ENCODE peak calls at places on chromosome 22, in nine cellular contexts. Z is activated naive CD4-positive, alpha-beta T cell treated with anti-CD3 and anti-CD28 coated beads, Interleukin-2, amount 10 ng/mL, durations not matched to agents 7 days and 5 days; T is anterior cingulate cortex; G is stimulated activated CD8-positive, alpha-beta memory T cell treated with anti-CD3 and anti-CD28 coated beads, Interleukin-4, amount 100 ng/mL, for 4 hours; B is frontal cortex; W is effector CD4-positive, alpha-beta T cell; D is left colon; A is DMS153; C is T follicular helper cell. P is an unnamed sample.

GRCh38 chr22:43539572-43540533 is 128.0 kb downstream of the MPPED1 start:
- DNase-seq in Z (no peak), T (no peak), G (no peak), B (no peak), W (no peak), D (no peak), A (no peak), C (no peak), P (no peak)

GRCh38 chr22:36303874-36304273 is 50.9 kb downstream of the APOL1 start:
- DNase-seq in Z (no peak), T (no peak), G (no peak), B (no peak), W (no peak), D (peak), A (no peak), C (no peak), P (no peak)

GRCh38 chr22:49789289-49790141 is 38.2 kb downstream of the BRD1 start:
- DNase-seq in Z (peak), T (no peak), G (no peak), B (no peak), W (peak), D (peak), A (no peak), C (peak), P (peak)

GRCh38 chr22:47231759-47232158 is 469.3 kb downstream of the TBC1D22A start:
- DNase-seq in Z (no peak), T (no peak), G (no peak), B (no peak), W (no peak), D (no peak), A (no peak), C (no peak), P (no peak)

GRCh38 chr22:36036167-36036624 is 7.6 kb upstream of the RBFOX2 start:
- DNase-seq in Z (no peak), T (no peak), G (no peak), B (no peak), W (no peak), D (no peak), A (peak), C (no peak), P (no peak)

GRCh38 chr22:40414838-40415505 is 44.6 kb downstream of the SGSM3 start:
- DNase-seq in Z (no peak), T (no peak), G (no peak), B (no peak), W (no peak), D (peak), A (no peak), C (no peak), P (no peak)

GRCh38 chr22:37206841-37207821 is 5.1 kb downstream of the SSTR3 start:
- DNase-seq in Z (peak), T (no peak), G (no peak), B (no peak), W (no peak), D (no peak), A (no peak), C (no peak), P (no peak)

GRCh38 chr22:49960967-49961600 is 512 bp downstream of the PIM3 start:
- DNase-seq in Z (peak), T (no peak), G (no peak), B (peak), W (peak), D (peak), A (no peak), C (no peak), P (peak)

GRCh38 chr22:25827415-25827814 is 85.4 kb downstream of the MYO18B start:
- DNase-seq in Z (no peak), T (peak), G (no peak), B (no peak), W (no peak), D (no peak), A (no peak), C (no peak), P (no peak)

GRCh38 chr22:47592791-47593190 is 830.3 kb downstream of the TBC1D22A start:
- DNase-seq in Z (no peak), T (no peak), G (no peak), B (no peak), W (no peak), D (no peak), A (no peak), C (no peak), P (no peak)

GRCh38 chr22:46462726-46463371 is 74.6 kb downstream of the CELSR1 start:
- DNase-seq in Z (no peak), T (no peak), G (no peak), B (no peak), W (no peak), D (no peak), A (no peak), C (no peak), P (peak)

GRCh38 chr22:19619144-19620009 is 94.9 kb upstream of the SEPTIN5 start:
- DNase-seq in Z (peak), T (no peak), G (no peak), B (no peak), W (no peak), D (no peak), A (no peak), C (no peak), P (no peak)

GRCh38 chr22:40147388-40148176 is 30.1 kb upstream of the TNRC6B start:
- DNase-seq in Z (no peak), T (no peak), G (no peak), B (no peak), W (no peak), D (no peak), A (no peak), C (no peak), P (no peak)

GRCh38 chr22:45096256-45096907 is 67.3 kb upstream of the NUP50 start:
- DNase-seq in Z (peak), T (peak), G (peak), B (peak), W (no peak), D (peak), A (peak), C (no peak), P (peak)

GRCh38 chr22:45262931-45263789 is 21.6 kb upstream of the UPK3A start:
- DNase-seq in Z (no peak), T (no peak), G (no peak), B (no peak), W (no peak), D (peak), A (no peak), C (no peak), P (peak)

GRCh38 chr22:46579751-46580449 is 40.3 kb upstream of the GRAMD4 start:
- DNase-seq in Z (no peak), T (no peak), G (no peak), B (no peak), W (no peak), D (peak), A (no peak), C (no peak), P (no peak)

GRCh38 chr22:17922925-17923898 is 101.1 kb downstream of the MICAL3 start:
- DNase-seq in Z (no peak), T (no peak), G (no peak), B (no peak), W (no peak), D (no peak), A (no peak), C (no peak), P (peak)

GRCh38 chr22:40463017-40463631 is 92.7 kb downstream of the SGSM3 start:
- DNase-seq in Z (peak), T (no peak), G (no peak), B (no peak), W (peak), D (no peak), A (no peak), C (peak), P (no peak)

GRCh38 chr22:22910272-22911240 is 22.9 kb downstream of the IGLL5 start:
- DNase-seq in Z (no peak), T (no peak), G (no peak), B (no peak), W (no peak), D (no peak), A (no peak), C (no peak), P (no peak)

GRCh38 chr22:20238567-20239062 is 29.5 kb downstream of the RTN4R start:
- DNase-seq in Z (peak), T (no peak), G (no peak), B (peak), W (peak), D (peak), A (peak), C (peak), P (no peak)

GRCh38 chr22:48459859-48460823 is 1367.5 kb downstream of the BRD1 start:
- DNase-seq in Z (no peak), T (no peak), G (no peak), B (no peak), W (no peak), D (no peak), A (no peak), C (no peak), P (no peak)

GRCh38 chr22:30305906-30306628 is 16.8 kb upstream of the CASTOR1 start:
- DNase-seq in Z (peak), T (no peak), G (no peak), B (no peak), W (no peak), D (no peak), A (no peak), C (peak), P (no peak)

GRCh38 chr22:29912605-29913398 is 29.8 kb downstream of the MTMR3 start:
- DNase-seq in Z (no peak), T (no peak), G (no peak), B (no peak), W (no peak), D (no peak), A (no peak), C (no peak), P (peak)

GRCh38 chr22:40764743-40765441 is 54.3 kb downstream of the SLC25A17 start:
- DNase-seq in Z (peak), T (no peak), G (no peak), B (no peak), W (no peak), D (no peak), A (no peak), C (no peak), P (peak)

GRCh38 chr22:49971232-49972162 is 10.9 kb downstream of the PIM3 start:
- DNase-seq in Z (peak), T (peak), G (peak), B (peak), W (peak), D (peak), A (no peak), C (no peak), P (peak)

P was measured in foreskin fibroblast.